ENCODE peak calls at places on chromosome 19, in four cellular contexts. H, S, Q and V are unnamed samples.
A peak's percentile ranks its signal among the peaks of the same experiment; 100 is the strongest.

GRCh38 chr19:1852294-1852646 is 4.0 kb upstream of the REXO1 start:
- DNase-seq in S (no peak), Q (no peak), H (no peak), V (no peak)

GRCh38 chr19:56727731-56728130 is 56.2 kb upstream of the ZNF835 start:
- DNase-seq in H (no peak), S (no peak), Q (no peak), V (no peak)

GRCh38 chr19:38047048-38047435 is 140.0 kb downstream of the SIPA1L3 start:
- DNase-seq in S (no peak), H (no peak), Q (no peak), V (no peak)

GRCh38 chr19:39996218-39996810 is 546 bp upstream of the ZNF546 start:
- DNase-seq in H (peak; percentile 35), S (peak; percentile 28), Q (peak; percentile 17), V (no peak)

GRCh38 chr19:53812335-53812734 is 11.8 kb downstream of the NLRP12 start:
- DNase-seq in Q (no peak), H (no peak), S (no peak), V (no peak)

GRCh38 chr19:40252395-40252794 is 25.9 kb upstream of the CCNP start:
- DNase-seq in S (no peak), Q (no peak), H (no peak), V (no peak)

GRCh38 chr19:16851031-16851712 is 22.0 kb downstream of the SIN3B start:
- DNase-seq in H (no peak), S (no peak), Q (no peak), V (no peak)

GRCh38 chr19:19562665-19563347 is 24.7 kb downstream of the CILP2 start:
- DNase-seq in Q (no peak), S (no peak), H (peak; percentile 55), V (no peak)

GRCh38 chr19:2345076-2345475 is 15.0 kb upstream of the TMPRSS9 start:
- DNase-seq in Q (no peak), H (no peak), S (no peak), V (no peak)

GRCh38 chr19:49133621-49134454 is 14.5 kb downstream of the PPFIA3 start:
- DNase-seq in S (no peak), Q (no peak), H (peak; percentile 81), V (no peak)

GRCh38 chr19:34841780-34842179 is 68.8 kb upstream of the ZNF599 start:
- DNase-seq in H (no peak), S (no peak), Q (no peak), V (no peak)

GRCh38 chr19:10419646-10420443 is 493 bp upstream of the PDE4A start:
- DNase-seq in H (peak; percentile 96), Q (no peak), S (no peak), V (peak; percentile 53)

GRCh38 chr19:9863759-9864158 is 28.6 kb downstream of the PIN1 start:
- DNase-seq in H (no peak), Q (no peak), S (no peak), V (no peak)

GRCh38 chr19:1396019-1396767 is 5.1 kb downstream of the GAMT start:
- DNase-seq in Q (no peak), H (peak; percentile 47), S (no peak), V (peak; percentile 49)

GRCh38 chr19:24033308-24033961 is 53.6 kb upstream of the ZNF254 start:
- DNase-seq in S (peak; percentile 92), H (peak; percentile 94), Q (peak; percentile 51), V (peak; percentile 85)
- TF ChIP-seq POLR2AphosphoS5 in S (peak; percentile 70), H (peak; percentile 54), Q (peak; percentile 81), V (peak; percentile 85)

DNA sequence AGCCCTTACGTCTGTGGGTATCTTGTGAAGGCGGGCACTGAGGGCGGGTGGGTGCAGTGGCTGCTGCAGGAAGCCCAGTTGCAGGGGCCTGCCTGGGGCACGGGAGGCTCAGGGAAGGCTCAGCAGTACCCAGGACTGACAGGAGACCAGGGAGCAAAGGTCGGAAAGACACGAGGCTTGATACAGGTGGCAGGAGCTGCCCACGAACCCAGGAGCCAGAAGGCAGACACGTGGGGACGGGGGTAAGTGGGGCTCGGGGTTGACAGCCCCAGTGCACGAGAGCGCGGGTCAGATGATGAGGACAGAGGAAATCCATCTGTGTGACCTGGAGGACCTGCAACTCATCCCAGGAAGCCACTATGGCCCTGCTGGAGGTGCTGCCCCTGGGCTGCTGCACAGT is 25.3 kb downstream of the ELAVL1 start:
- DNase-seq in Q (no peak), S (no peak), H (no peak), V (no peak)
- TF ChIP-seq SPI1 in Q (no peak), S (no peak), H (no peak), V (no peak)

GRCh38 chr19:29887498-29887897 is 54.5 kb upstream of the URI1 start:
- DNase-seq in S (peak; percentile 62), Q (no peak), H (peak; percentile 54), V (no peak)
- TF ChIP-seq POLR2AphosphoS5 in S (no peak), Q (no peak), H (no peak), V (no peak)

DNA sequence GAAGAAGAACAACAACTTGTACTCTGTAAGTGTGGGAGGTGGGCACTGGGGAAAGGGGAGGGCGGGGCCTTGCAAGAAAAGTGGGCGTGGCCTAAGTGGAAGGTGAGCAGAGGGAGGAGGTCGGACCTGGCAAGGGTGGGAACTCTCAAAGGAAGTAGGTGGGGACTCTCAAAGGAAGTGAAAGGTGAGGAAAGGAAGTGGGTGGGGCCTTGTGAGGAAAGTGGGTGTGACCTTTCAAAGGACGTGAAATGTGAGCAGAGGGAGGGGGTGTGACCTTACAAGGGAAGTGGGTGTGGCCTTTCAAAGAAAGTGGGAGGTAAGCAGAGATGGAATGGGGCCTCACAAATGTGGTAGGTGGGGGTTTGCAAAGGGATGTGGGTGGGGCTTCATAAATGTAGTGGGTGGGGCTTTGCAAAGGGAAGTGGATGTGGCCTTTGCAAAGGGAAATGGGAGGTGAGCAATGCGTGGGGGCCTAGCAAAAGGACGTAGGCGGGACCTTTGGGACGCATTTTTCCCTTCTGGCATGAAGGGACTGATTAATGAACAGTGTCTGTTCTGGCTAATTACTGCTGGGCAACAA is 25.9 kb downstream of the ACSBG2 start:
- DNase-seq in H (peak; percentile 90), Q (peak; percentile 52), S (peak; percentile 72), V (peak; percentile 45)
- TF ChIP-seq SPI1 in H (peak; percentile 87), Q (peak; percentile 33), S (peak; percentile 64), V (peak; percentile 52)

DNA sequence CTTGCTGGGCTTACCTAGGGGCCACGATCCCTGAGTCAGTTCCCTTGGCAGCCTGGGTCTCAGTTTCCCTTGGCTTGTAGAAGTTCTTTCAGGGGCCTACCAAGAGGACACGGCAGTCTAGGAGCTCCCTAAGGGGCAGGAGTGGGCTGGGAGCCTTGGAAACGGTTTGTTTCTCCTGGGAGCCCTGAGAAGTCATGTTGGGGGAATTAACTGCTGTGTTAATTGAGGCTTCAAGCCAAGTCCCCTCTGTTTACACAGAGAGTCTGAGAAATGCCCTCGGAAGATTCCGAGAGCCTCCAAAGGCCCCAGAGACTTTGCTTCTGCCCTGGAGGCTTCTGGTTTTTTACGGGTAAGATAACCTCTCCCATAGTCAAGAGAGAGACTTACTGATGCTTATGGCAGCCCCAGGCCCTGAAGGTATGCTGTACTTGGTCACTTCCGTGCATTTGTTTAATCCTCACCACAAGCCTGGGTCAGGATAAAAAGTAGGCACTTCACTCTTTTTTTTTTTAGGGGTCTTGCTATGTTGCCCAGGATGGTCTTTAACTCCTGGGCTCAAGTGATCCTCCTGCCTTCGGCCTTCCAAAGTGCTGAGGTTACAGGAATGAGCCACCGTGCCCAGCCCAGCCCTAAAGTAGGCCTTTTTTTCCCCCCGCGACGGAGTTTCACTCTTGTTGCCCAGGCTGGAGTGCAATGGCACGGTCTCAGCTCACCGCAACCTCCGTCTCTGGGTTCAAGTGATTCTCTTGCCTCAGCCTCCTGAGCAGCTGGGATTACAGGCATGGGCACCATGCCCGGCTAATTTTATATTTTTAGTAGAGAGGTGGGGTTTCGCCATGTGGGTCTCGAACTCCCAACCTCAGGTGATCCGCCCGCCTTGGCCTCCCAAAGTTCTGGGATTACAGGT is 15.1 kb downstream of the IER2 start:
- DNase-seq in H (no peak), Q (no peak), S (no peak), V (no peak)
- TF ChIP-seq POLR2AphosphoS5 in H (no peak), Q (no peak), S (no peak), V (no peak)

GRCh38 chr19:33381101-33381500 is 7.6 kb downstream of the CEBPG start:
- DNase-seq in H (no peak), S (no peak), Q (no peak), V (no peak)

GRCh38 chr19:33383722-33384292 is 10.3 kb downstream of the CEBPG start:
- DNase-seq in Q (no peak), S (no peak), H (no peak), V (no peak)

GRCh38 chr19:33384983-33385382 is 11.5 kb downstream of the CEBPG start:
- DNase-seq in S (no peak), Q (no peak), H (no peak), V (no peak)

GRCh38 chr19:33379151-33379829 is 5.8 kb downstream of the CEBPG start:
- DNase-seq in H (no peak), Q (no peak), S (no peak), V (no peak)

GRCh38 chr19:33382006-33382405 is 8.5 kb downstream of the CEBPG start:
- DNase-seq in Q (no peak), S (no peak), H (no peak), V (no peak)
- TF ChIP-seq SPI1 in Q (no peak), S (no peak), H (no peak), V (no peak)

GRCh38 chr19:3443840-3444694 is 36.3 kb downstream of the SMIM24 start:
- DNase-seq in S (no peak), Q (no peak), H (no peak), V (no peak)
- TF ChIP-seq POLR2AphosphoS5 in S (no peak), Q (no peak), H (no peak), V (no peak)

GRCh38 chr19:41868989-41869300 is 8.1 kb upstream of the CD79A start:
- DNase-seq in H (no peak), S (no peak), Q (no peak), V (no peak)

GRCh38 chr19:41871573-41872383 is 5.3 kb upstream of the CD79A start:
- DNase-seq in S (peak; percentile 96), Q (peak; percentile 80), H (no peak), V (peak; percentile 75)

GRCh38 chr19:41869374-41869955 is 7.6 kb upstream of the CD79A start:
- DNase-seq in H (no peak), Q (no peak), S (no peak), V (no peak)

GRCh38 chr19:41872384-41872774 is 4.7 kb upstream of the CD79A start:
- DNase-seq in S (no peak), H (no peak), Q (no peak), V (no peak)

DNA sequence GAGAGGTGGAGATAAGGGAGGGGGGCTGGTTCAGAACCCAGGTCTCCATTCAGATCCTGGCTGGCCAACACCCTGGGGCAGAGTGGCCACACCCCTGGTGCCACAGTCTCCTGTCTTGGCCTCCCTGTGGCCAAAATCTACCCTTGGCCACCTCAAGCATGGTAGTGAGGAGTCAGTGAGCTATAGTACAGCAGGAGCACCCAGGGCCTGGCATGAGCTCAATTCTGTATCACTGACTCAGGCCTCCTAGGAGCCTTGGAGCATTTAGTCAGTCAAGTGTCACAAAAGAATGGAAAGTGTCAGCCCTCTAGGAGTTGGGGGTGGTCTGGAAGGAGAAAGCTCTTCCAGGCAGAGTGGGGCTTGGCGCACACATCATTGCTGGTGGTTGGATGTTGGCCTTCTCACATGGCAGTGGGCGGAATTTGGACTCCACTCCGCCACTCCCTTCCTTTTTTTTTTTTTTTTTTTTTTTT is 6.6 kb upstream of the CD79A start:
- DNase-seq in H (no peak), S (no peak), Q (no peak), V (no peak)
- TF ChIP-seq SPI1 in H (no peak), S (no peak), Q (no peak), V (no peak)